ENCODE peak calls at places on chromosomes 16 and 17, in eight cellular contexts. One of them, this sample, is unnamed.

GRCh38 chr16:5025171-5025632 is 8.5 kb downstream of the NAGPA start:
- DNase-seq in mucosa of descending colon: no peak
- DNase-seq in coronary artery: no peak
- DNase-seq in AG10803: no peak
- DNase-seq in left lung: no peak
- DNase-seq in GM06990: no peak
- DNase-seq in fibroblast of pulmonary artery: peak; percentile 23
- DNase-seq in brain microvascular endothelial cell: no peak
- DNase-seq in this sample: no peak

GRCh38 chr17:51803161-51803560 is 355.4 kb downstream of the CA10 start:
- DNase-seq in left lung: no peak
- DNase-seq in AG10803: no peak
- DNase-seq in coronary artery: no peak
- DNase-seq in brain microvascular endothelial cell: no peak
- DNase-seq in mucosa of descending colon: no peak
- DNase-seq in GM06990: no peak
- DNase-seq in fibroblast of pulmonary artery: no peak
- DNase-seq in this sample: no peak

GRCh38 chr16:74449470-74449869 is 28.2 kb upstream of the CLEC18B start:
- DNase-seq in left lung: no peak
- DNase-seq in AG10803: no peak
- DNase-seq in fibroblast of pulmonary artery: no peak
- DNase-seq in brain microvascular endothelial cell: peak; percentile 57
- DNase-seq in coronary artery: no peak
- DNase-seq in GM06990: no peak
- DNase-seq in mucosa of descending colon: no peak
- DNase-seq in this sample: peak; percentile 89

GRCh38 chr17:48043171-48043570 is 5.0 kb upstream of the NFE2L1 start:
- DNase-seq in GM06990: no peak
- DNase-seq in mucosa of descending colon: no peak
- DNase-seq in AG10803: peak; percentile 29
- DNase-seq in coronary artery: no peak
- DNase-seq in brain microvascular endothelial cell: no peak
- DNase-seq in fibroblast of pulmonary artery: no peak
- DNase-seq in left lung: no peak
- DNase-seq in this sample: peak; percentile 66

GRCh38 chr17:45273551-45273957 is 11.7 kb upstream of the SPATA32 start:
- DNase-seq in left lung: no peak
- DNase-seq in coronary artery: no peak
- DNase-seq in GM06990: no peak
- DNase-seq in fibroblast of pulmonary artery: no peak
- DNase-seq in mucosa of descending colon: no peak
- DNase-seq in AG10803: no peak
- DNase-seq in brain microvascular endothelial cell: no peak
- DNase-seq in this sample: no peak

GRCh38 chr17:68939195-68939594 is 16.0 kb downstream of the ABCA8 start:
- DNase-seq in mucosa of descending colon: no peak
- DNase-seq in fibroblast of pulmonary artery: no peak
- DNase-seq in left lung: no peak
- DNase-seq in AG10803: no peak
- DNase-seq in coronary artery: no peak
- DNase-seq in brain microvascular endothelial cell: no peak
- DNase-seq in GM06990: no peak
- DNase-seq in this sample: no peak

GRCh38 chr17:63762106-63763078 is 11.0 kb downstream of the CCDC47 start:
- DNase-seq in AG10803: no peak
- DNase-seq in brain microvascular endothelial cell: no peak
- DNase-seq in fibroblast of pulmonary artery: no peak
- DNase-seq in left lung: no peak
- DNase-seq in coronary artery: no peak
- DNase-seq in GM06990: no peak
- DNase-seq in mucosa of descending colon: no peak
- DNase-seq in this sample: no peak

GRCh38 chr16:1865902-1866690 is 5.9 kb downstream of the MEIOB start:
- DNase-seq in left lung: no peak
- DNase-seq in AG10803: no peak
- DNase-seq in brain microvascular endothelial cell: no peak
- DNase-seq in mucosa of descending colon: no peak
- DNase-seq in coronary artery: no peak
- DNase-seq in fibroblast of pulmonary artery: no peak
- DNase-seq in GM06990: no peak
- DNase-seq in this sample: no peak

GRCh38 chr16:31476305-31477219 is 4.6 kb downstream of the TGFB1I1 start:
- DNase-seq in AG10803: no peak
- DNase-seq in fibroblast of pulmonary artery: no peak
- DNase-seq in GM06990: peak; percentile 61
- DNase-seq in mucosa of descending colon: peak; percentile 96
- DNase-seq in coronary artery: no peak
- DNase-seq in left lung: peak; percentile 92
- DNase-seq in brain microvascular endothelial cell: no peak
- DNase-seq in this sample: no peak

GRCh38 chr16:19479302-19479721 is 42.6 kb downstream of the GDE1 start:
- DNase-seq in brain microvascular endothelial cell: no peak
- DNase-seq in AG10803: no peak
- DNase-seq in left lung: no peak
- DNase-seq in GM06990: no peak
- DNase-seq in mucosa of descending colon: no peak
- DNase-seq in fibroblast of pulmonary artery: no peak
- DNase-seq in coronary artery: no peak
- DNase-seq in this sample: no peak

GRCh38 chr17:45936610-45937009 is 42.3 kb downstream of the MAPT start:
- DNase-seq in fibroblast of pulmonary artery: no peak
- DNase-seq in mucosa of descending colon: no peak
- DNase-seq in brain microvascular endothelial cell: no peak
- DNase-seq in GM06990: no peak
- DNase-seq in left lung: no peak
- DNase-seq in AG10803: no peak
- DNase-seq in coronary artery: no peak
- DNase-seq in this sample: no peak

GRCh38 chr17:3049705-3050295 is 13.6 kb downstream of the OR1D5 start:
- DNase-seq in AG10803: no peak
- DNase-seq in GM06990: no peak
- DNase-seq in brain microvascular endothelial cell: no peak
- DNase-seq in fibroblast of pulmonary artery: no peak
- DNase-seq in mucosa of descending colon: no peak
- DNase-seq in coronary artery: peak; percentile 41
- DNase-seq in left lung: no peak
- DNase-seq in this sample: peak; percentile 44

GRCh38 chr17:75242461-75243042 is 18.9 kb downstream of the GGA3 start:
- DNase-seq in fibroblast of pulmonary artery: no peak
- DNase-seq in AG10803: no peak
- DNase-seq in GM06990: no peak
- DNase-seq in coronary artery: no peak
- DNase-seq in mucosa of descending colon: peak; percentile 66
- DNase-seq in left lung: no peak
- DNase-seq in brain microvascular endothelial cell: no peak
- DNase-seq in this sample: no peak

GRCh38 chr17:491086-492014 is 138.7 kb upstream of the RPH3AL start:
- DNase-seq in brain microvascular endothelial cell: peak; percentile 26
- DNase-seq in AG10803: peak; percentile 83
- DNase-seq in coronary artery: no peak
- DNase-seq in left lung: peak; percentile 59
- DNase-seq in fibroblast of pulmonary artery: peak; percentile 50
- DNase-seq in mucosa of descending colon: peak; percentile 74
- DNase-seq in GM06990: peak; percentile 40
- DNase-seq in this sample: no peak

GRCh38 chr16:84897911-84898377 is 78.2 kb downstream of the CRISPLD2 start:
- DNase-seq in coronary artery: no peak
- DNase-seq in fibroblast of pulmonary artery: no peak
- DNase-seq in GM06990: no peak
- DNase-seq in left lung: no peak
- DNase-seq in brain microvascular endothelial cell: no peak
- DNase-seq in mucosa of descending colon: no peak
- DNase-seq in AG10803: no peak
- DNase-seq in this sample: peak; percentile 23

DNA sequence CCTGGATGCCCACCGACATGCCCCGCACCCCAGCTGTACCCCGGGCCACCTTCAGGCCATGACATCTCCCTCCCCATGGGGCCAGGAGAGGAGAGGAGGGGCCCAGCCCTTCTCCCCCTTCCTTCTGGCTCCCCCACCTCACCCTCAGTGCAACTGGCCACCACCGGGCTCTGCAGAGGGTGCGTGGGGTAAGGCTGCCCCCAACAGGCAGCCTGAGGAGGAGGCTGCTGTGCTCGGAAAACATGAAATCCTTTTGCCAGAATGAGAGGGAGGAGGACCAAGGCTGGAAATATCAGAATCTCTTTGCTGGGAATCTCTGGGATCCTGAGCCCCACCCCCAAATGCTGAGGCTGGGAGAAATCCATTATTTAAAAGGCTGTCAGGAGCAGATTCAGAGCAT is 68.4 kb downstream of the CCT6B start:
- DNase-seq in fibroblast of pulmonary artery: no peak
- DNase-seq in coronary artery: no peak
- DNase-seq in left lung: no peak
- DNase-seq in GM06990: no peak
- DNase-seq in mucosa of descending colon: no peak
- DNase-seq in brain microvascular endothelial cell: no peak
- DNase-seq in AG10803: no peak
- DNase-seq in this sample: no peak
- TF ChIP-seq CTCF in fibroblast of pulmonary artery: peak; percentile 29
- TF ChIP-seq CTCF in coronary artery: no peak
- TF ChIP-seq CTCF in left lung: no peak
- TF ChIP-seq CTCF in GM06990: peak; percentile 67
- TF ChIP-seq CTCF in mucosa of descending colon: no peak
- TF ChIP-seq CTCF in brain microvascular endothelial cell: peak; percentile 33
- TF ChIP-seq CTCF in AG10803: peak; percentile 16
- TF ChIP-seq CTCF in this sample: peak; percentile 37

DNA sequence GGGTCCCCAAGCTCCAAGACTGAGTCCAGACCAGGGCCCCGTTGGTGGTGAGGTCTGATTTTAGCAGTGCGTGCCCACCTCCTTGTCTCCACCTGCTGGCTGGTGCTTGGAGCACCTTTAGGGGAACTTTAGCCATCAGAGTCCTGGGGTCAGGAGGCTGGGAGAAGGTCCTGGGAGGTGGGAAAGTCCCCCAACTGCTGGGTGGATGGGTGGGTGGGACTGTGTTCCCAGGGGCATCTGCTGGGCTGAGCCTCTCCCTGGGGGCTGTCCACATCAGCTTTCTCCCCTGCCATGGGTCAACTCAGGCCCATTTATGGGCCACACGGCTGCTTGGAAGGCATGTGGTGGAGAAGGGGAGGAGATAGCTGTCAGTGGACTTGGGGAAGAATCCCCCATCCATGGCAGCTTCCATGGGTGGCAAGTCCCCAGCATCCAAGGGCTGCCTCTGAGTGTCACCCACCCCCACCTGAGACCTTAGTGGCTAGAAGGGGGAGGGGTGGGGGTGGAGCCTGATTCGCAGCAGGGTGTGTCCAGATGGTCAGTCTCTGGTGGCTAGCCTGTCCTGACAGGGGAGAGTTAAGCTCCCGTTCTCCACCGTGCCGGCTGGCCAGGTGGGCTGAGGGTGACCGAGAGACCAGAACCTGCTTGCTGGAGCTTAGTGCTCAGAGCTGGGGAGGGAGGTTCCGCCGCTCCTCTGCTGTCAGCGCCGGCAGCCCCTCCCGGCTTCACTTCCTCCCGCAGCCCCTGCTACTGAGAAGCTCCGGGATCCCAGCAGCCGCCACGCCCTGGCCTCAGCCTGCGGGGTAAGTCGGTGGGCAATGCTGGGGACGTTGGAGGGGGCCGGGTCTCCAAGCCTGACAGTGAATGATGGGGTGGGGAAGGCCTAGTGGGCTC is at the start of gene TRPV2:
- DNase-seq in AG10803: no peak
- DNase-seq in brain microvascular endothelial cell: no peak
- DNase-seq in left lung: no peak
- DNase-seq in fibroblast of pulmonary artery: no peak
- DNase-seq in mucosa of descending colon: peak; percentile 83
- DNase-seq in coronary artery: no peak
- DNase-seq in GM06990: peak; percentile 67
- DNase-seq in this sample: no peak
- TF ChIP-seq CTCF in AG10803: peak; percentile 6
- TF ChIP-seq CTCF in brain microvascular endothelial cell: peak; percentile 52
- TF ChIP-seq CTCF in left lung: no peak
- TF ChIP-seq CTCF in fibroblast of pulmonary artery: peak; percentile 15
- TF ChIP-seq CTCF in mucosa of descending colon: peak; percentile 21
- TF ChIP-seq CTCF in coronary artery: peak; percentile 19
- TF ChIP-seq CTCF in GM06990: peak; percentile 94
- TF ChIP-seq CTCF in this sample: peak; percentile 41

GRCh38 chr16:49755716-49756115 is 100.2 kb downstream of the ZNF423 start:
- DNase-seq in fibroblast of pulmonary artery: no peak
- DNase-seq in brain microvascular endothelial cell: no peak
- DNase-seq in coronary artery: no peak
- DNase-seq in GM06990: no peak
- DNase-seq in AG10803: no peak
- DNase-seq in mucosa of descending colon: no peak
- DNase-seq in left lung: no peak
- DNase-seq in this sample: no peak

GRCh38 chr16:49754495-49755290 is 101.2 kb downstream of the ZNF423 start:
- DNase-seq in GM06990: no peak
- DNase-seq in mucosa of descending colon: no peak
- DNase-seq in AG10803: peak; percentile 10
- DNase-seq in left lung: no peak
- DNase-seq in brain microvascular endothelial cell: peak; percentile 37
- DNase-seq in fibroblast of pulmonary artery: peak; percentile 65
- DNase-seq in coronary artery: no peak
- DNase-seq in this sample: peak; percentile 12

GRCh38 chr16:49756971-49757743 is 98.8 kb downstream of the ZNF423 start:
- DNase-seq in brain microvascular endothelial cell: peak; percentile 58
- DNase-seq in GM06990: no peak
- DNase-seq in left lung: no peak
- DNase-seq in AG10803: no peak
- DNase-seq in mucosa of descending colon: no peak
- DNase-seq in fibroblast of pulmonary artery: peak; percentile 71
- DNase-seq in coronary artery: no peak
- DNase-seq in this sample: peak; percentile 5

GRCh38 chr16:49757744-49758069 is 98.2 kb downstream of the ZNF423 start:
- DNase-seq in coronary artery: no peak
- DNase-seq in mucosa of descending colon: no peak
- DNase-seq in AG10803: no peak
- DNase-seq in left lung: no peak
- DNase-seq in fibroblast of pulmonary artery: no peak
- DNase-seq in GM06990: no peak
- DNase-seq in brain microvascular endothelial cell: no peak
- DNase-seq in this sample: no peak

GRCh38 chr16:49755291-49755611 is 100.7 kb downstream of the ZNF423 start:
- DNase-seq in GM06990: no peak
- DNase-seq in fibroblast of pulmonary artery: peak; percentile 58
- DNase-seq in left lung: no peak
- DNase-seq in coronary artery: no peak
- DNase-seq in mucosa of descending colon: no peak
- DNase-seq in brain microvascular endothelial cell: peak; percentile 21
- DNase-seq in AG10803: peak; percentile 31
- DNase-seq in this sample: peak; percentile 27
- TF ChIP-seq CTCF in GM06990: peak; percentile 14
- TF ChIP-seq CTCF in fibroblast of pulmonary artery: peak; percentile 70
- TF ChIP-seq CTCF in left lung: peak; percentile 4
- TF ChIP-seq CTCF in coronary artery: no peak
- TF ChIP-seq CTCF in mucosa of descending colon: peak; percentile 13
- TF ChIP-seq CTCF in brain microvascular endothelial cell: peak; percentile 69
- TF ChIP-seq CTCF in AG10803: peak; percentile 59
- TF ChIP-seq CTCF in this sample: peak; percentile 21

DNA sequence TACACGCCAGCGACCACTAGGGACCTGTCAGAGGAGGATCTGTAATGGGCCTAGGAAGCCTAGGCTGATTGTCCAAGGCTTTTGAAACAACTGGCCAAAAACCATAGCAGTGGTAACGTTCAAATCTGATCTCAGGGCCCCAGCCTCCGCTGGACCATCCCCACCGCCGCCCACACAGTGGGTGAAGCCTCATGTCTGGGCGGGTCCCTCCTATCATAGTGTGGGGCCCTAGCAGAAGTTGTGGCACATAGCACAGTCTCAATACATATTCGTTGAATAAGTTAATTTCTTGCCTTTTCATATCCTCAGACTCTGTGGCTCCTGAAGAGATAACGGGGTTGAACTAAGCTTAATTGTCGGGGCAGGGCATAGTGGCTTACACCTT is 818 bp downstream of the DPH1 start:
- DNase-seq in coronary artery: no peak
- DNase-seq in brain microvascular endothelial cell: no peak
- DNase-seq in left lung: peak; percentile 64
- DNase-seq in fibroblast of pulmonary artery: peak; percentile 92
- DNase-seq in AG10803: peak; percentile 90
- DNase-seq in GM06990: peak; percentile 78
- DNase-seq in mucosa of descending colon: no peak
- DNase-seq in this sample: no peak
- TF ChIP-seq CTCF in coronary artery: no peak
- TF ChIP-seq CTCF in brain microvascular endothelial cell: peak; percentile 84
- TF ChIP-seq CTCF in left lung: peak; percentile 47
- TF ChIP-seq CTCF in fibroblast of pulmonary artery: peak; percentile 71
- TF ChIP-seq CTCF in AG10803: peak; percentile 77
- TF ChIP-seq CTCF in GM06990: peak; percentile 71
- TF ChIP-seq CTCF in mucosa of descending colon: peak; percentile 28
- TF ChIP-seq CTCF in this sample: peak; percentile 54